ENCODE peak calls at places on chromosomes 13 and 19, in five cellular contexts. Z is stimulated activated CD4-positive, alpha-beta T cell treated with anti-CD3 and anti-CD28 coated beads, Interleukin-1b, Interleukin-23, amount 100 ng/mL, for 1 hour; P is NCI-H1048; O is activated CD4-positive, alpha-beta T cell treated with anti-CD3 and anti-CD28 coated beads, Interleukin-2, amount 50 U/mL, for 1 hour; U is aorta. T is an unnamed sample.

GRCh38 chr19:1104452-1105216 is 840 bp downstream of the GPX4 start:
- DNase-seq in Z (peak), P (peak), O (peak), U (peak), T (no peak)

GRCh38 chr13:65677906-65678305 is 1552.2 kb downstream of the PCDH9 start:
- DNase-seq in Z (no peak), P (no peak), O (no peak), U (no peak), T (no peak)

GRCh38 chr19:21256722-21257121 is 72.5 kb downstream of the ZNF708 start:
- DNase-seq in Z (no peak), P (no peak), O (no peak), U (no peak), T (no peak)

GRCh38 chr19:35738887-35739229 is 3.4 kb downstream of the IGFLR1 start:
- DNase-seq in Z (no peak), P (no peak), O (no peak), U (no peak), T (no peak)

GRCh38 chr19:10961073-10961762 is 388 bp downstream of the SMARCA4 start:
- DNase-seq in Z (no peak), P (no peak), O (peak), U (peak), T (no peak)

GRCh38 chr19:5447700-5448311 is 7.4 kb upstream of the ZNRF4 start:
- DNase-seq in Z (no peak), P (no peak), O (no peak), U (no peak), T (no peak)

GRCh38 chr19:56837492-56837891 is 3.0 kb downstream of the PEG3 start:
- DNase-seq in Z (no peak), P (no peak), O (no peak), U (peak), T (no peak)

GRCh38 chr13:114112826-114113322 is 19.5 kb downstream of the RASA3 start:
- DNase-seq in Z (no peak), P (no peak), O (no peak), U (peak), T (no peak)

GRCh38 chr19:5967994-5968430 is 9.9 kb downstream of the RANBP3 start:
- DNase-seq in Z (peak), P (peak), O (peak), U (peak), T (no peak)

T was measured in esophagus squamous epithelium.